ENCODE peak calls at places on chromosomes 5 and 9, in ten cellular contexts. One of them, this sample, is unnamed. For H3K27me3, the result is how much of the 10 kb centered on the place peaks cover.

GRCh38 chr5:113053614-113054013 is 77.0 kb downstream of the DCP2 start:
- DNase-seq in psoas muscle: no peak
- DNase-seq in pancreas: no peak
- DNase-seq in Peyer's patch: no peak
- DNase-seq in kidney epithelial cell: no peak
- DNase-seq in cardiac muscle cell: peak
- DNase-seq in upper lobe of right lung: no peak
- DNase-seq in heart left ventricle: no peak
- DNase-seq in BJ: no peak
- DNase-seq in fibroblast of lung: peak
- DNase-seq in this sample: no peak

GRCh38 chr5:124438390-124439380 is 307.8 kb downstream of the ZNF608 start:
- DNase-seq in psoas muscle: no peak
- DNase-seq in pancreas: no peak
- DNase-seq in Peyer's patch: no peak
- DNase-seq in kidney epithelial cell: no peak
- DNase-seq in cardiac muscle cell: no peak
- DNase-seq in upper lobe of right lung: no peak
- DNase-seq in heart left ventricle: no peak
- DNase-seq in BJ: no peak
- DNase-seq in fibroblast of lung: peak
- DNase-seq in this sample: no peak

GRCh38 chr9:5622019-5622418 is 6.9 kb upstream of the RIC1 start:
- DNase-seq in psoas muscle: no peak
- DNase-seq in pancreas: no peak
- DNase-seq in Peyer's patch: no peak
- DNase-seq in kidney epithelial cell: no peak
- DNase-seq in cardiac muscle cell: peak
- DNase-seq in upper lobe of right lung: no peak
- DNase-seq in heart left ventricle: no peak
- DNase-seq in BJ: peak
- DNase-seq in fibroblast of lung: peak
- DNase-seq in this sample: no peak

GRCh38 chr9:77667151-77667550 is 19.0 kb upstream of the GNA14 start:
- DNase-seq in psoas muscle: no peak
- DNase-seq in pancreas: no peak
- DNase-seq in Peyer's patch: no peak
- DNase-seq in kidney epithelial cell: no peak
- DNase-seq in cardiac muscle cell: no peak
- DNase-seq in upper lobe of right lung: no peak
- DNase-seq in heart left ventricle: no peak
- DNase-seq in BJ: no peak
- DNase-seq in fibroblast of lung: no peak
- DNase-seq in this sample: no peak

GRCh38 chr5:74403771-74404170 is 236.8 kb downstream of the ENC1 start:
- DNase-seq in psoas muscle: no peak
- DNase-seq in pancreas: no peak
- DNase-seq in Peyer's patch: no peak
- DNase-seq in kidney epithelial cell: no peak
- DNase-seq in cardiac muscle cell: no peak
- DNase-seq in upper lobe of right lung: no peak
- DNase-seq in heart left ventricle: no peak
- DNase-seq in BJ: no peak
- DNase-seq in fibroblast of lung: no peak
- DNase-seq in this sample: no peak

GRCh38 chr9:130264414-130265350 is 878 bp upstream of the HMCN2 start:
- DNase-seq in psoas muscle: no peak
- DNase-seq in pancreas: no peak
- DNase-seq in Peyer's patch: no peak
- DNase-seq in kidney epithelial cell: no peak
- DNase-seq in cardiac muscle cell: no peak
- DNase-seq in upper lobe of right lung: no peak
- DNase-seq in heart left ventricle: no peak
- DNase-seq in BJ: no peak
- DNase-seq in fibroblast of lung: no peak
- DNase-seq in this sample: no peak

GRCh38 chr5:176535101-176535654 is 2.0 kb downstream of the RNF44 start:
- DNase-seq in psoas muscle: no peak
- DNase-seq in pancreas: peak
- DNase-seq in Peyer's patch: peak
- DNase-seq in kidney epithelial cell: no peak
- DNase-seq in cardiac muscle cell: no peak
- DNase-seq in upper lobe of right lung: no peak
- DNase-seq in heart left ventricle: peak
- DNase-seq in BJ: no peak
- DNase-seq in fibroblast of lung: peak
- DNase-seq in this sample: no peak

GRCh38 chr9:130997925-130998595 is 10.9 kb upstream of the LAMC3 start:
- DNase-seq in psoas muscle: peak
- DNase-seq in pancreas: peak
- DNase-seq in Peyer's patch: peak
- DNase-seq in kidney epithelial cell: no peak
- DNase-seq in cardiac muscle cell: peak
- DNase-seq in upper lobe of right lung: peak
- DNase-seq in heart left ventricle: peak
- DNase-seq in BJ: no peak
- DNase-seq in fibroblast of lung: peak
- DNase-seq in this sample: peak

GRCh38 chr9:37036237-37037136 is 2.4 kb upstream of the PAX5 start:
- DNase-seq in psoas muscle: no peak
- DNase-seq in pancreas: peak
- DNase-seq in Peyer's patch: peak
- DNase-seq in kidney epithelial cell: no peak
- DNase-seq in cardiac muscle cell: peak
- DNase-seq in upper lobe of right lung: peak
- DNase-seq in heart left ventricle: peak
- DNase-seq in BJ: no peak
- DNase-seq in fibroblast of lung: peak
- DNase-seq in this sample: no peak

GRCh38 chr9:37034938-37035471 is 937 bp upstream of the PAX5 start:
- DNase-seq in psoas muscle: no peak
- DNase-seq in pancreas: no peak
- DNase-seq in Peyer's patch: no peak
- DNase-seq in kidney epithelial cell: no peak
- DNase-seq in cardiac muscle cell: no peak
- DNase-seq in upper lobe of right lung: no peak
- DNase-seq in heart left ventricle: no peak
- DNase-seq in BJ: no peak
- DNase-seq in fibroblast of lung: no peak
- DNase-seq in this sample: no peak

GRCh38 chr9:37037137-37037743 is 3.2 kb upstream of the PAX5 start:
- DNase-seq in psoas muscle: no peak
- DNase-seq in pancreas: peak
- DNase-seq in Peyer's patch: no peak
- DNase-seq in kidney epithelial cell: no peak
- DNase-seq in cardiac muscle cell: no peak
- DNase-seq in upper lobe of right lung: no peak
- DNase-seq in heart left ventricle: no peak
- DNase-seq in BJ: no peak
- DNase-seq in fibroblast of lung: no peak
- DNase-seq in this sample: no peak

GRCh38 chr9:37034320-37034937 is 361 bp upstream of the PAX5 start:
- DNase-seq in psoas muscle: no peak
- DNase-seq in pancreas: peak
- DNase-seq in Peyer's patch: no peak
- DNase-seq in kidney epithelial cell: no peak
- DNase-seq in cardiac muscle cell: no peak
- DNase-seq in upper lobe of right lung: no peak
- DNase-seq in heart left ventricle: no peak
- DNase-seq in BJ: no peak
- DNase-seq in fibroblast of lung: peak
- DNase-seq in this sample: no peak

DNA sequence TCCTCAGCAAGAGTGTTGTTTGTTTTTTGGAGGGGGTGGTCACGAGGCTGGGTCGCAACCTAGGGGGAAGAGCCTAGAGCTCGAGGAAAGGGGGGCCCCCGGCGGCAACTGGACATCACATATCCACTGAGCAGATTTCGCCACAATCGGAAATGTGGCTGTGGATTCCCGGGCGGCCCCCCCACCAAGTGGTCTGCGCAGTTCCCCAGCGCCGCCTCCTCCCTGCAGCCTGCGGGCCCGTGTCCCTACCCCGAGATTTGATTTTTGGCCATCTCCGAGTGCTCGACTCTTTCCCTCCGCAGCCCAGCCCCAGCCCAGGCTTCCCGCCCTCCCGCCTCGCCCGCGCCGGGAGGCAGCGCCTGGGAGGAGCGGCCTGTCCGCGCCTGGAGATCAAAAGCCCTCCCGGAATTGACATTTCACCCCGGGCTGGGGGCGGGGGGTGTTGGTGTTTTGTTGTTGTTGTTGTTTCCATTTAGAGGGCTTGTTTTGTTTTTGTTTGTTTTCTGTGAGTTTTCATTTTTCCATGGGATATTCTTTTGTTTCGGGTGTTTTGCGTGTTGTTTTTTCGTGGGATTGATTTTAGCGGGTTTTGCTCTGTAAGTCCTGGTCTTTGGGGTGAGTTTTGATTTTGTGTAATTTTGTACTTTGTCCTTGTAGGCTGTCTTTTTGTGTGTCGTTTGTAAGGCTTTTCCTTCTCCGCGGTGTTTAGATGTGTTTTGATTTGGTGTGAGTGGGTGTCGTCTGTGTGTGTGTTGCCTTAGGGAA is 1.6 kb upstream of the PAX5 start:
- DNase-seq in psoas muscle: no peak
- DNase-seq in pancreas: no peak
- DNase-seq in Peyer's patch: no peak
- DNase-seq in kidney epithelial cell: no peak
- DNase-seq in cardiac muscle cell: no peak
- DNase-seq in upper lobe of right lung: no peak
- DNase-seq in heart left ventricle: no peak
- DNase-seq in BJ: no peak
- DNase-seq in fibroblast of lung: peak
- DNase-seq in this sample: no peak
- H3K4me3 ChIP-seq in psoas muscle: no peak
- H3K4me3 ChIP-seq in pancreas: no peak
- H3K4me3 ChIP-seq in Peyer's patch: no peak
- H3K4me3 ChIP-seq in kidney epithelial cell: no peak
- H3K4me3 ChIP-seq in cardiac muscle cell: peak
- H3K4me3 ChIP-seq in upper lobe of right lung: no peak
- H3K4me3 ChIP-seq in heart left ventricle: no peak
- H3K4me3 ChIP-seq in BJ: no peak
- H3K4me3 ChIP-seq in fibroblast of lung: no peak
- H3K4me3 ChIP-seq in this sample: peak

DNA sequence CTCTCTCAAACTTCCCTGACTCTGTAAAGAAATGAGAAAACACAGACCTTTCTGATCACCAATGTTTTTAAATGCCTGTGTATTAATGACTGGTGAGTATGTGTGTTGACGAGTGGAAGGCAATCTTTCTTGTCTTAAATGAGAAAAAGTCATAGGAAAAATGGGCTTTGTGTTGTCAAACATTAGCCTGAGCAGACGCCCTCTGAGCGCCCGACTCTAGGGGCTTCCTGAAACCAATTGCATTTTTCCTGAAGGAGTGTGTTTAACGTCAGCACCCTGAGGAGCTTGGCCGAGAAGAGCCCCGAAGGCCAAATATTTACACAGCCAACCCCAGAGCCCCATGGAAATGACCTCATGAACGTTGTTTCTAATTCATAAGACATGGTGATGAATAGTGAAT is 154.3 kb downstream of the PHF2 start:
- DNase-seq in psoas muscle: no peak
- DNase-seq in pancreas: no peak
- DNase-seq in Peyer's patch: no peak
- DNase-seq in kidney epithelial cell: no peak
- DNase-seq in cardiac muscle cell: no peak
- DNase-seq in upper lobe of right lung: no peak
- DNase-seq in heart left ventricle: no peak
- DNase-seq in BJ: no peak
- DNase-seq in fibroblast of lung: no peak
- DNase-seq in this sample: no peak
- TF ChIP-seq CTCF in psoas muscle: no peak
- TF ChIP-seq CTCF in pancreas: no peak
- TF ChIP-seq CTCF in Peyer's patch: no peak
- TF ChIP-seq CTCF in kidney epithelial cell: no peak
- TF ChIP-seq CTCF in cardiac muscle cell: no peak
- TF ChIP-seq CTCF in upper lobe of right lung: no peak
- TF ChIP-seq CTCF in heart left ventricle: no peak
- TF ChIP-seq CTCF in BJ: no peak
- TF ChIP-seq CTCF in fibroblast of lung: no peak
- TF ChIP-seq CTCF in this sample: no peak

DNA sequence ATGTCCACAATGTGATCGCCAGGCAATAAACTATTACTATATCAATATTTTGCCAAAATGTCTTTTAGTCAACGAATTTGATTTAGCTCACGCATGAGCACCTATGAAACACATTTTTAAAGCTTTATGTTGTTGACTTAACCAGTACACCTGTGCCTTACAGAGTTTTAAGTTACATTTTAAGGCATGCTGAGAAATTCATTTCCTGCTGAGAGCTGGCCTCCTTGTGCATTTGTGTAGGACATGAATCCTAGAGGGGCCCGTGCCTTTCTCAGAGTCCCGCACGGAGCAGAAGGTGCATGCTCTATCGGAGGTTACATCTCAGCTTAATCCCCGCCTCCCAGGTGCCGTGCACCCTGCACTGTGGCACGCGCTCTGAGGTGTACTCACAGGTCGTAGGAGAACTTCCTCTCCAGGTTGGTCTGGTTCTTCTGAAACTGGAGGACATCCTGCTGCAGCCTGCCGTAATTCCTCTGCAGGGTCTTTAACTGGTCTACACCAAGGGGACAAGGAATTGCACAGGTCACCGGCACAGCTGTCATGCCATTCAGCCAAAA is 53.2 kb downstream of the GOLM1 start:
- DNase-seq in psoas muscle: no peak
- DNase-seq in pancreas: no peak
- DNase-seq in Peyer's patch: no peak
- DNase-seq in kidney epithelial cell: no peak
- DNase-seq in cardiac muscle cell: no peak
- DNase-seq in upper lobe of right lung: peak
- DNase-seq in heart left ventricle: no peak
- DNase-seq in BJ: no peak
- DNase-seq in fibroblast of lung: no peak
- DNase-seq in this sample: no peak
- H3K27me3 ChIP-seq in psoas muscle: under half
- H3K27me3 ChIP-seq in pancreas: under half
- H3K27me3 ChIP-seq in Peyer's patch: under half
- H3K27me3 ChIP-seq in kidney epithelial cell: under half
- H3K27me3 ChIP-seq in cardiac muscle cell: under half
- H3K27me3 ChIP-seq in upper lobe of right lung: under half
- H3K27me3 ChIP-seq in heart left ventricle: under half
- H3K27me3 ChIP-seq in BJ: under half
- H3K27me3 ChIP-seq in fibroblast of lung: under half
- H3K27me3 ChIP-seq in this sample: under half

GRCh38 chr9:16705121-16705604 is 165.3 kb downstream of the BNC2 start:
- DNase-seq in psoas muscle: peak
- DNase-seq in pancreas: peak
- DNase-seq in Peyer's patch: peak
- DNase-seq in kidney epithelial cell: peak
- DNase-seq in cardiac muscle cell: peak
- DNase-seq in upper lobe of right lung: peak
- DNase-seq in heart left ventricle: peak
- DNase-seq in BJ: peak
- DNase-seq in fibroblast of lung: peak
- DNase-seq in this sample: peak

GRCh38 chr9:16704489-16705111 is 165.9 kb downstream of the BNC2 start:
- DNase-seq in psoas muscle: peak
- DNase-seq in pancreas: no peak
- DNase-seq in Peyer's patch: no peak
- DNase-seq in kidney epithelial cell: no peak
- DNase-seq in cardiac muscle cell: peak
- DNase-seq in upper lobe of right lung: no peak
- DNase-seq in heart left ventricle: peak
- DNase-seq in BJ: no peak
- DNase-seq in fibroblast of lung: no peak
- DNase-seq in this sample: peak

GRCh38 chr9:16708638-16709435 is 161.6 kb downstream of the BNC2 start:
- DNase-seq in psoas muscle: no peak
- DNase-seq in pancreas: no peak
- DNase-seq in Peyer's patch: no peak
- DNase-seq in kidney epithelial cell: no peak
- DNase-seq in cardiac muscle cell: peak
- DNase-seq in upper lobe of right lung: no peak
- DNase-seq in heart left ventricle: no peak
- DNase-seq in BJ: no peak
- DNase-seq in fibroblast of lung: peak
- DNase-seq in this sample: no peak

GRCh38 chr9:16701347-16701746 is 169.1 kb downstream of the BNC2 start:
- DNase-seq in psoas muscle: no peak
- DNase-seq in pancreas: no peak
- DNase-seq in Peyer's patch: no peak
- DNase-seq in kidney epithelial cell: no peak
- DNase-seq in cardiac muscle cell: no peak
- DNase-seq in upper lobe of right lung: no peak
- DNase-seq in heart left ventricle: no peak
- DNase-seq in BJ: no peak
- DNase-seq in fibroblast of lung: no peak
- DNase-seq in this sample: no peak

DNA sequence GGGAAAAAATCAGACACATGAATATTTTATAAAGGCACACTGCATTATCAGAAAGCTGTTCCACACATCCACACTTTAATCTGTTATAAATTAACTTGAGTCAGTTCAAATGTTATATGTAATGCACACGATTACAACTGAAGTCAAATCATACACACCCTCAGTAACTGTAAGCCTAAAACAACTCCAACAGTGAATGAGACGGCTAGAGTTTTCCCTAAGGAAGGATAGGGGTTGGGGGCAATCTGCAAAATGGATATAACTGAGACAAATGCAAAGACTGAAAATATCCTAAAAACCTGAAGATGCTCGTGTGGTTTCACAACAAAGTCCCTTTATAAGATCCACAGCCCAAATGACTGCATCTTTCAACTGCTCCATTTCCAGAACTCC is 166.4 kb downstream of the BNC2 start:
- DNase-seq in psoas muscle: no peak
- DNase-seq in pancreas: no peak
- DNase-seq in Peyer's patch: no peak
- DNase-seq in kidney epithelial cell: no peak
- DNase-seq in cardiac muscle cell: no peak
- DNase-seq in upper lobe of right lung: no peak
- DNase-seq in heart left ventricle: no peak
- DNase-seq in BJ: no peak
- DNase-seq in fibroblast of lung: no peak
- DNase-seq in this sample: no peak
- H3K4me3 ChIP-seq in psoas muscle: peak
- H3K4me3 ChIP-seq in pancreas: no peak
- H3K4me3 ChIP-seq in Peyer's patch: no peak
- H3K4me3 ChIP-seq in kidney epithelial cell: peak
- H3K4me3 ChIP-seq in cardiac muscle cell: no peak
- H3K4me3 ChIP-seq in upper lobe of right lung: peak
- H3K4me3 ChIP-seq in heart left ventricle: no peak
- H3K4me3 ChIP-seq in BJ: peak
- H3K4me3 ChIP-seq in fibroblast of lung: peak
- H3K4me3 ChIP-seq in this sample: peak